ENCODE peak calls at places on chromosome 12, in five cellular contexts. Q is mammary epithelial cell, B is RPMI7951, E is T-helper 1 cell, D is C1 segment of cervical spinal cord. G is an unnamed sample.

GRCh38 chr12:12392428-12392827 is 35.5 kb downstream of the BORCS5 start:
- DNase-seq in Q (no peak), B (no peak), E (no peak), D (no peak), G (no peak)

GRCh38 chr12:114500775-114501473 is 95.0 kb upstream of the TBX5 start:
- DNase-seq in Q (no peak), B (no peak), E (no peak), D (no peak), G (no peak)

GRCh38 chr12:51589060-51589459 is 2.0 kb upstream of the SCN8A start:
- DNase-seq in Q (no peak), B (no peak), E (no peak), D (no peak), G (no peak)

GRCh38 chr12:96425321-96425720 is 25.1 kb upstream of the CDK17 start:
- DNase-seq in Q (peak), B (peak), E (no peak), D (no peak), G (no peak)

GRCh38 chr12:46438719-46439319 is 66.2 kb upstream of the SLC38A2 start:
- DNase-seq in Q (no peak), B (no peak), E (no peak), D (no peak), G (no peak)

GRCh38 chr12:20492251-20492728 is 124.0 kb downstream of the PDE3A start:
- DNase-seq in Q (peak), B (peak), E (no peak), D (no peak), G (no peak)

GRCh38 chr12:39442895-39443703 is at the start of gene KIF21A:
- DNase-seq in Q (peak), B (peak), E (peak), D (peak), G (peak)

GRCh38 chr12:4119157-4119761 is 154.3 kb upstream of the CCND2 start:
- DNase-seq in Q (no peak), B (no peak), E (no peak), D (no peak), G (no peak)

GRCh38 chr12:55780695-55781094 is 36.8 kb downstream of the SARNP start:
- DNase-seq in Q (peak), B (no peak), E (no peak), D (no peak), G (no peak)

GRCh38 chr12:118189761-118190181 is 53.8 kb downstream of the PEBP1 start:
- DNase-seq in Q (peak), B (peak), E (no peak), D (peak), G (peak)

GRCh38 chr12:41310367-41310766 is 122.2 kb downstream of the PDZRN4 start:
- DNase-seq in Q (no peak), B (no peak), E (no peak), D (no peak), G (no peak)

GRCh38 chr12:29157486-29157946 is 8.4 kb downstream of the FAR2 start:
- DNase-seq in Q (peak), B (peak), E (no peak), D (no peak), G (no peak)

GRCh38 chr12:113822986-113823385 is 143.1 kb downstream of the RBM19 start:
- DNase-seq in Q (no peak), B (no peak), E (no peak), D (no peak), G (peak)

GRCh38 chr12:26740991-26741390 is 92.0 kb downstream of the ITPR2 start:
- DNase-seq in Q (no peak), B (no peak), E (no peak), D (no peak), G (no peak)

GRCh38 chr12:91630906-91631305 is 448.3 kb upstream of the DCN start:
- DNase-seq in Q (no peak), B (no peak), E (no peak), D (no peak), G (no peak)

GRCh38 chr12:59811991-59812390 is 216.2 kb downstream of the SLC16A7 start:
- DNase-seq in Q (no peak), B (no peak), E (no peak), D (no peak), G (no peak)

GRCh38 chr12:105887131-105887530 is 251.6 kb downstream of the NUAK1 start:
- DNase-seq in Q (no peak), B (no peak), E (no peak), D (no peak), G (no peak)

GRCh38 chr12:124369055-124369900 is 74.4 kb downstream of the RFLNA start:
- DNase-seq in Q (no peak), B (peak), E (no peak), D (peak), G (peak)

GRCh38 chr12:64679487-64679983 is 69.2 kb downstream of the RASSF3 start:
- DNase-seq in Q (peak), B (peak), E (peak), D (peak), G (peak)

GRCh38 chr12:46366771-46367170 is 5.8 kb downstream of the SLC38A2 start:
- DNase-seq in Q (no peak), B (no peak), E (no peak), D (no peak), G (no peak)

GRCh38 chr12:89236237-89236636 is 116.1 kb downstream of the DUSP6 start:
- DNase-seq in Q (peak), B (peak), E (no peak), D (no peak), G (no peak)

GRCh38 chr12:639566-639965 is 23.7 kb downstream of the NINJ2 start:
- DNase-seq in Q (no peak), B (no peak), E (no peak), D (no peak), G (no peak)

GRCh38 chr12:101566318-101566717 is 28.5 kb upstream of the MYBPC1 start:
- DNase-seq in Q (no peak), B (no peak), E (no peak), D (no peak), G (no peak)